ENCODE peak calls at places on chromosomes 7 and 10, in seven cellular contexts. Z is LoVo, H is substantia nigra, E is left ventricle myocardium inferior, F is ovary, A is endothelial cell of umbilical vein, Y is IMR-90. N is an unnamed sample.

GRCh38 chr10:106380706-106381105 is 783.8 kb downstream of the SORCS1 start:
- DNase-seq in F (no peak), Y (no peak), E (no peak), H (no peak), A (no peak), Z (no peak), N (no peak)

GRCh38 chr7:134845461-134845860 is 66.0 kb downstream of the CALD1 start:
- DNase-seq in Y (no peak), A (no peak), H (no peak), F (no peak), Z (peak), E (no peak), N (peak)

GRCh38 chr10:110414563-110415309 is 83.0 kb upstream of the DUSP5 start:
- DNase-seq in Y (no peak), E (no peak), F (no peak), A (no peak), Z (peak), H (no peak), N (peak)

GRCh38 chr7:125670926-125671572 is 741.4 kb upstream of the POT1 start:
- DNase-seq in H (no peak), A (peak), F (no peak), Z (peak), E (no peak), Y (no peak), N (no peak)

GRCh38 chr10:46525177-46525823 is 31.2 kb downstream of the GPRIN2 start:
- DNase-seq in Z (peak), Y (peak), A (peak), H (no peak), E (no peak), F (no peak), N (no peak)

GRCh38 chr10:62727935-62728334 is 76.6 kb upstream of the ADO start:
- DNase-seq in E (no peak), A (no peak), Y (no peak), H (no peak), F (no peak), Z (no peak), N (no peak)

GRCh38 chr7:70230761-70231160 is 632.5 kb downstream of the AUTS2 start:
- DNase-seq in E (no peak), H (no peak), A (no peak), Z (no peak), F (no peak), Y (no peak), N (no peak)

GRCh38 chr7:134886353-134887057 is 99.8 kb upstream of the AGBL3 start:
- DNase-seq in Y (peak), E (peak), Z (no peak), H (no peak), A (peak), F (peak), N (no peak)

GRCh38 chr10:132697568-132698200 is 88.3 kb downstream of the NKX6-2 start:
- DNase-seq in A (no peak), H (no peak), E (peak), Z (no peak), Y (peak), F (no peak), N (no peak)

GRCh38 chr7:148611692-148612091 is 21.1 kb downstream of the C7orf33 start:
- DNase-seq in Z (no peak), A (no peak), F (no peak), Y (no peak), E (no peak), H (no peak), N (no peak)

GRCh38 chr10:17214991-17215781 is 12.9 kb upstream of the VIM start:
- DNase-seq in Z (no peak), E (no peak), A (peak), Y (peak), H (no peak), F (no peak), N (no peak)

GRCh38 chr7:140924019-140924820 is 509 bp downstream of the BRAF start:
- DNase-seq in H (peak), A (peak), E (peak), Z (peak), Y (peak), F (peak), N (peak)

GRCh38 chr7:155482511-155483183 is 24.7 kb downstream of the EN2 start:
- DNase-seq in H (no peak), Z (no peak), F (no peak), E (no peak), Y (no peak), A (no peak), N (no peak)

N was measured in GM12878.